ENCODE peak calls at places on chromosomes 16 and 17, in ten cellular contexts. J is stimulated activated CD4-positive, alpha-beta T cell treated with anti-CD3 and anti-CD28 coated beads, Interleukin-2, amount 100 ng/mL, for 48 hours; P is mammary epithelial cell; L is type B pancreatic cell; H is SW480; N is aorta; C is T-helper 1 cell; Q is hippocampal formation; V is small intestine; D is EL. I is an unnamed sample.

GRCh38 chr17:17507465-17508011 is 11.3 kb upstream of the RASD1 start:
- DNase-seq in J (no peak), P (no peak), L (no peak), H (no peak), N (peak), C (no peak), Q (no peak), V (no peak), D (no peak), I (no peak)

GRCh38 chr17:13582776-13583414 is 18.8 kb downstream of the HS3ST3A1 start:
- DNase-seq in J (no peak), P (no peak), L (no peak), H (no peak), N (no peak), C (no peak), Q (no peak), V (no peak), D (peak), I (no peak)

GRCh38 chr16:52837251-52837650 is 215.4 kb downstream of the CHD9NB start:
- DNase-seq in J (no peak), P (no peak), L (no peak), H (peak), N (no peak), C (no peak), Q (no peak), V (no peak), D (no peak), I (no peak)

GRCh38 chr17:48901241-48901640 is 7.0 kb upstream of the UBE2Z start:
- DNase-seq in J (no peak), P (no peak), L (no peak), H (no peak), N (peak), C (no peak), Q (no peak), V (no peak), D (no peak), I (no peak)

GRCh38 chr16:86727131-86727530 is 148.8 kb downstream of the FOXL1 start:
- DNase-seq in J (no peak), P (no peak), L (no peak), H (no peak), N (no peak), C (no peak), Q (no peak), V (no peak), D (no peak), I (no peak)

GRCh38 chr17:50916708-50917417 is 50.7 kb upstream of the TOB1 start:
- DNase-seq in J (no peak), P (no peak), L (no peak), H (no peak), N (peak), C (no peak), Q (no peak), V (no peak), D (no peak), I (no peak)

GRCh38 chr17:73323622-73324455 is 12.0 kb upstream of the CDC42EP4 start:
- DNase-seq in J (no peak), P (peak), L (no peak), H (no peak), N (no peak), C (no peak), Q (no peak), V (no peak), D (no peak), I (no peak)

GRCh38 chr16:14405611-14406537 is 224.2 kb downstream of the PARN start:
- DNase-seq in J (peak), P (no peak), L (no peak), H (peak), N (peak), C (no peak), Q (no peak), V (peak), D (peak), I (peak)

GRCh38 chr16:20327444-20328041 is at the start of gene GP2:
- DNase-seq in J (no peak), P (no peak), L (no peak), H (no peak), N (no peak), C (no peak), Q (no peak), V (peak), D (no peak), I (no peak)

GRCh38 chr17:80105762-80106161 is 4.4 kb downstream of the GAA start:
- DNase-seq in J (no peak), P (no peak), L (no peak), H (no peak), N (peak), C (no peak), Q (no peak), V (no peak), D (no peak), I (no peak)

GRCh38 chr17:77203436-77203835 is 62.7 kb downstream of the SEC14L1 start:
- DNase-seq in J (no peak), P (no peak), L (no peak), H (no peak), N (peak), C (no peak), Q (no peak), V (no peak), D (no peak), I (no peak)

GRCh38 chr16:28981517-28981916 is 3.3 kb upstream of the LAT start:
- DNase-seq in J (peak), P (no peak), L (no peak), H (no peak), N (no peak), C (no peak), Q (no peak), V (peak), D (no peak), I (peak)

GRCh38 chr17:80513201-80513600 is 31.4 kb upstream of the RPTOR start:
- DNase-seq in J (no peak), P (no peak), L (no peak), H (no peak), N (no peak), C (no peak), Q (no peak), V (no peak), D (no peak), I (no peak)

GRCh38 chr16:20956319-20956718 is 55.7 kb downstream of the LYRM1 start:
- DNase-seq in J (no peak), P (no peak), L (no peak), H (no peak), N (no peak), C (no peak), Q (no peak), V (no peak), D (no peak), I (no peak)

GRCh38 chr16:11560701-11561439 is 25.8 kb downstream of the LITAF start:
- DNase-seq in J (no peak), P (peak), L (no peak), H (no peak), N (peak), C (peak), Q (no peak), V (peak), D (peak), I (no peak)

GRCh38 chr16:49876716-49877129 is 20.8 kb upstream of the ZNF423 start:
- DNase-seq in J (peak), P (no peak), L (peak), H (no peak), N (peak), C (no peak), Q (no peak), V (peak), D (peak), I (peak)

GRCh38 chr16:66460703-66461102 is 33.6 kb downstream of the BEAN1 start:
- DNase-seq in J (no peak), P (no peak), L (no peak), H (no peak), N (no peak), C (no peak), Q (no peak), V (no peak), D (no peak), I (no peak)

GRCh38 chr17:32361270-32361669 is 11.3 kb downstream of the ZNF207 start:
- DNase-seq in J (no peak), P (no peak), L (no peak), H (no peak), N (no peak), C (no peak), Q (no peak), V (no peak), D (no peak), I (no peak)

GRCh38 chr17:62703776-62704380 is 76.4 kb downstream of the MRC2 start:
- DNase-seq in J (peak), P (peak), L (peak), H (peak), N (peak), C (peak), Q (peak), V (peak), D (peak), I (peak)

GRCh38 chr17:81219476-81220180 is 3.1 kb downstream of the CEP131 start:
- DNase-seq in J (no peak), P (no peak), L (no peak), H (no peak), N (no peak), C (no peak), Q (no peak), V (no peak), D (no peak), I (no peak)

GRCh38 chr17:12512712-12513355 is 152.9 kb upstream of the MYOCD start:
- DNase-seq in J (no peak), P (no peak), L (no peak), H (no peak), N (no peak), C (no peak), Q (no peak), V (no peak), D (peak), I (no peak)

GRCh38 chr17:2087597-2088211 is 32.8 kb downstream of the HIC1 start:
- DNase-seq in J (peak), P (no peak), L (no peak), H (no peak), N (no peak), C (no peak), Q (no peak), V (no peak), D (no peak), I (peak)

GRCh38 chr17:77470800-77471733 is 330.3 kb downstream of the SEC14L1 start:
- DNase-seq in J (no peak), P (no peak), L (no peak), H (no peak), N (no peak), C (no peak), Q (no peak), V (no peak), D (peak), I (no peak)

GRCh38 chr16:8512941-8513624 is 77.2 kb downstream of the TMEM114 start:
- DNase-seq in J (no peak), P (no peak), L (no peak), H (no peak), N (no peak), C (no peak), Q (no peak), V (no peak), D (no peak), I (peak)

GRCh38 chr17:41141361-41141760 is 1.0 kb upstream of the KRTAP4-6 start:
- DNase-seq in J (no peak), P (no peak), L (no peak), H (no peak), N (no peak), C (no peak), Q (no peak), V (no peak), D (no peak), I (no peak)

GRCh38 chr17:48598727-48599126 is 5.1 kb upstream of the HOXB5 start:
- DNase-seq in J (no peak), P (no peak), L (no peak), H (no peak), N (no peak), C (no peak), Q (no peak), V (no peak), D (no peak), I (no peak)

GRCh38 chr16:84183911-84184310 is 2.9 kb downstream of the TAF1C start:
- DNase-seq in J (no peak), P (no peak), L (no peak), H (no peak), N (peak), C (no peak), Q (no peak), V (no peak), D (no peak), I (no peak)

GRCh38 chr17:64264891-64265290 is 1.8 kb upstream of the TEX2 start:
- DNase-seq in J (no peak), P (peak), L (no peak), H (peak), N (no peak), C (no peak), Q (no peak), V (no peak), D (no peak), I (no peak)

GRCh38 chr16:66474750-66475199 is 47.7 kb downstream of the BEAN1 start:
- DNase-seq in J (peak), P (no peak), L (peak), H (peak), N (no peak), C (no peak), Q (no peak), V (peak), D (no peak), I (no peak)

GRCh38 chr17:40178021-40178601 is 841 bp downstream of the RAPGEFL1 start:
- DNase-seq in J (no peak), P (no peak), L (no peak), H (no peak), N (no peak), C (no peak), Q (no peak), V (no peak), D (no peak), I (peak)

GRCh38 chr17:27762527-27763305 is 37.6 kb downstream of the NOS2 start:
- DNase-seq in J (peak), P (peak), L (no peak), H (no peak), N (no peak), C (no peak), Q (no peak), V (peak), D (peak), I (peak)

GRCh38 chr17:81607431-81607830 is 29.5 kb downstream of the NPLOC4 start:
- DNase-seq in J (no peak), P (no peak), L (no peak), H (no peak), N (no peak), C (no peak), Q (no peak), V (no peak), D (peak), I (no peak)

GRCh38 chr17:58285422-58285810 is 4.7 kb upstream of the MPO start:
- DNase-seq in J (no peak), P (no peak), L (no peak), H (no peak), N (no peak), C (no peak), Q (no peak), V (no peak), D (no peak), I (no peak)

GRCh38 chr16:9479008-9479407 is 387.6 kb downstream of the HAPSTR1 start:
- DNase-seq in J (no peak), P (no peak), L (no peak), H (no peak), N (no peak), C (no peak), Q (no peak), V (no peak), D (no peak), I (no peak)

GRCh38 chr16:87531418-87531817 is 38.6 kb upstream of the ZCCHC14 start:
- DNase-seq in J (no peak), P (no peak), L (no peak), H (no peak), N (no peak), C (no peak), Q (no peak), V (no peak), D (no peak), I (no peak)

GRCh38 chr17:45231481-45232116 is 9.9 kb downstream of the FMNL1 start:
- DNase-seq in J (no peak), P (no peak), L (no peak), H (peak), N (peak), C (no peak), Q (no peak), V (no peak), D (no peak), I (no peak)

I was measured in colonic mucosa.